ENCODE peak calls at places on chromosome 7, in four cellular contexts. Y, K, Z and V are unnamed samples.

GRCh38 chr7:73613954-73614735 is 10.2 kb downstream of the MLXIPL start:
- DNase-seq in K (no peak), Z (no peak), Y (no peak), V (no peak)

GRCh38 chr7:36155811-36156361 is 2.8 kb downstream of the EEPD1 start:
- DNase-seq in K (no peak), Y (no peak), Z (peak; percentile 56), V (peak; percentile 34)

GRCh38 chr7:79091661-79092060 is 361.8 kb downstream of the MAGI2 start:
- DNase-seq in Y (no peak), Z (peak; percentile 21), K (peak; percentile 27), V (peak; percentile 82)

GRCh38 chr7:91468231-91468630 is 204.0 kb downstream of the FZD1 start:
- DNase-seq in K (no peak), Y (no peak), Z (no peak), V (no peak)

GRCh38 chr7:55140221-55140980 is 121.6 kb downstream of the EGFR start:
- DNase-seq in K (peak; percentile 69), Z (peak; percentile 48), Y (no peak), V (peak; percentile 71)

GRCh38 chr7:157573244-157573643 is 236.4 kb downstream of the DNAJB6 start:
- DNase-seq in Y (no peak), Z (no peak), K (no peak), V (no peak)

GRCh38 chr7:112596981-112597380 is 116.2 kb downstream of the LSMEM1 start:
- DNase-seq in K (peak; percentile 67), Y (no peak), Z (peak; percentile 65), V (no peak)

GRCh38 chr7:110502893-110503465 is 587.9 kb upstream of the LRRN3 start:
- DNase-seq in Z (peak; percentile 71), K (no peak), Y (no peak), V (peak; percentile 4)

GRCh38 chr7:91280180-91280579 is 15.9 kb downstream of the FZD1 start:
- DNase-seq in Z (no peak), Y (peak; percentile 68), K (no peak), V (no peak)

GRCh38 chr7:90192876-90193765 is 18.4 kb upstream of the STEAP2 start:
- DNase-seq in K (peak; percentile 30), Z (peak; percentile 13), Y (peak; percentile 26), V (peak; percentile 94)

GRCh38 chr7:44155191-44156185 is 14.4 kb upstream of the MYL7 start:
- DNase-seq in Z (no peak), Y (no peak), K (no peak), V (no peak)

GRCh38 chr7:44158060-44158872 is 17.1 kb upstream of the MYL7 start:
- DNase-seq in Y (no peak), K (no peak), Z (no peak), V (no peak)

GRCh38 chr7:44156453-44157010 is 15.4 kb upstream of the MYL7 start:
- DNase-seq in Y (no peak), K (no peak), Z (no peak), V (no peak)

GRCh38 chr7:44158873-44159631 is 17.9 kb upstream of the MYL7 start:
- DNase-seq in K (no peak), Y (no peak), Z (no peak), V (no peak)

GRCh38 chr7:44157116-44158059 is 16.3 kb upstream of the MYL7 start:
- DNase-seq in K (no peak), Z (no peak), Y (no peak), V (no peak)
- TF ChIP-seq CTCF in K (no peak), Z (no peak), Y (no peak), V (no peak)

DNA sequence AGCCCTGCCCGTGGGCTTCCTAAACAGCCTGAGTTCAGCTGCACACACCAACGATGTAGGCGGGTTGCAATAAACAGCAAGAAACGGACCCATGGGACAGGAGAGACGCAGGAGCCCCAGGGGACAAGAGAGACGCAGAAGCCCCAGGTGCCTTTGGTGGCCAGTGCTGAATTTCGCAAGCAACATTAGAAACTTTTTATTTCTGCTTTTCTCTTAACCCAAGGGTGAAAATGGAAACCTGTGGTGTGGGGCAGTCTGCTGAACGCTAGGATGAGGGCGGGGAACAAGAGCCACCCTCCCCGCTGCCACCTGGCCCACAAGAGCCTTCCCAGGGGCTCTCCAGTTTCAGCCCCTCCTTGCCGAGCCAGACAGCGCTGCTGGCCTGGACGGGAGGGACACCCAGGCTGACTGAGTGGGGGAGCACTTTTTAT is 20.0 kb upstream of the GPR146 start:
- DNase-seq in Y (peak; percentile 78), K (no peak), Z (no peak), V (no peak)
- H3K4me3 ChIP-seq in Y (peak overlapping the region; percentile 33), K (no peak overlapping the region), Z (no peak overlapping the region), V (no peak overlapping the region)

GRCh38 chr7:108164946-108165345 is 34.8 kb upstream of the LAMB4 start:
- DNase-seq in K (no peak), Y (no peak), Z (no peak), V (no peak)
- TF ChIP-seq CTCF in K (peak; percentile 7), Y (no peak), Z (no peak), V (no peak)

GRCh38 chr7:141511370-141512335 is 39.6 kb upstream of the AGK start:
- DNase-seq in Y (no peak), Z (no peak), K (no peak), V (no peak)
- H3K4me3 ChIP-seq in Y (no peak overlapping the region), Z (no peak overlapping the region), K (no peak overlapping the region), V (no peak overlapping the region)